ENCODE peak calls at places on chromosomes 16 and 17, in nine cellular contexts. E is testis, F is adrenal gland, X is breast epithelium, I is body of pancreas, Y is stomach, S is uterus, R is transverse colon, K is heart left ventricle. O is an unnamed sample.

GRCh38 chr17:50063516-50064252 is 7.8 kb downstream of the ITGA3 start:
- DNase-seq in K (no peak), F (no peak), S (no peak), Y (no peak), E (no peak), I (no peak), R (no peak), X (no peak), O (no peak)

GRCh38 chr16:55000595-55000994 is 69.9 kb downstream of the IRX5 start:
- DNase-seq in I (no peak), R (no peak), F (no peak), E (no peak), K (no peak), Y (no peak), S (no peak), X (no peak), O (no peak)

GRCh38 chr16:70736454-70737376 is 50.9 kb upstream of the MTSS2 start:
- DNase-seq in F (no peak), S (no peak), R (no peak), E (no peak), Y (no peak), X (no peak), I (no peak), K (peak), O (no peak)

GRCh38 chr16:77896357-77896972 is 108.1 kb downstream of the VAT1L start:
- DNase-seq in F (peak), Y (no peak), X (no peak), I (no peak), E (no peak), R (no peak), K (no peak), S (no peak), O (no peak)

GRCh38 chr16:4123617-4124300 is 7.5 kb upstream of the ADCY9 start:
- DNase-seq in I (no peak), F (no peak), S (no peak), R (no peak), E (no peak), X (no peak), Y (no peak), K (no peak), O (no peak)

GRCh38 chr17:37737971-37738370 is 6.9 kb downstream of the HNF1B start:
- DNase-seq in X (no peak), Y (no peak), F (no peak), S (no peak), E (no peak), K (no peak), I (no peak), R (no peak), O (no peak)

GRCh38 chr17:2068589-2069051 is 13.7 kb downstream of the HIC1 start:
- DNase-seq in Y (no peak), X (no peak), S (no peak), R (no peak), E (no peak), F (no peak), K (no peak), I (no peak), O (no peak)

GRCh38 chr17:48499743-48500434 is 30.9 kb downstream of the HOXB1 start:
- DNase-seq in X (no peak), I (no peak), E (no peak), F (no peak), S (no peak), Y (no peak), K (no peak), R (no peak), O (no peak)

GRCh38 chr17:76801706-76802105 is 63.8 kb downstream of the MFSD11 start:
- DNase-seq in E (no peak), I (no peak), F (no peak), R (no peak), X (no peak), Y (no peak), K (no peak), S (no peak), O (no peak)

GRCh38 chr17:50076591-50077235 is 18.4 kb upstream of the PDK2 start:
- DNase-seq in K (no peak), R (no peak), Y (no peak), F (no peak), I (no peak), S (no peak), X (no peak), E (no peak), O (no peak)

GRCh38 chr16:58381661-58382060 is 10.6 kb upstream of the GINS3 start:
- DNase-seq in S (no peak), I (no peak), K (no peak), F (no peak), R (no peak), Y (no peak), E (no peak), X (no peak), O (no peak)

GRCh38 chr16:85981826-85982562 is 83.0 kb downstream of the IRF8 start:
- DNase-seq in E (no peak), F (no peak), K (no peak), Y (no peak), S (no peak), X (no peak), R (no peak), I (no peak), O (no peak)

GRCh38 chr17:796609-797008 is 14.5 kb downstream of the MRM3 start:
- DNase-seq in S (no peak), X (no peak), Y (no peak), F (no peak), K (no peak), R (no peak), I (no peak), E (no peak), O (no peak)

GRCh38 chr16:66358231-66358630 is 8.3 kb upstream of the CDH5 start:
- DNase-seq in S (no peak), K (no peak), R (no peak), I (no peak), F (no peak), X (no peak), E (no peak), Y (no peak), O (no peak)

GRCh38 chr17:1232786-1233185 is 37.5 kb upstream of the BHLHA9 start:
- DNase-seq in X (no peak), R (no peak), Y (no peak), I (no peak), S (no peak), K (no peak), F (no peak), E (no peak), O (no peak)

GRCh38 chr16:50245417-50246298 is 20.7 kb upstream of the ADCY7 start:
- DNase-seq in S (no peak), R (peak), X (no peak), F (no peak), K (peak), E (peak), I (peak), Y (peak), O (peak)

GRCh38 chr17:35666967-35667552 is 64.4 kb upstream of the RASL10B start:
- DNase-seq in S (no peak), E (no peak), I (no peak), Y (no peak), K (no peak), R (no peak), F (no peak), X (no peak), O (no peak)

GRCh38 chr17:82933911-82934310 is 94.1 kb upstream of the ZNF750 start:
- DNase-seq in S (peak), E (no peak), K (no peak), X (no peak), R (peak), Y (peak), I (no peak), F (peak), O (peak)

GRCh38 chr17:82872591-82873520 is 33.0 kb upstream of the ZNF750 start:
- DNase-seq in K (no peak), F (no peak), R (no peak), E (no peak), I (no peak), S (no peak), X (no peak), Y (no peak), O (no peak)

GRCh38 chr16:68993885-68994284 is 111.6 kb upstream of the HAS3 start:
- DNase-seq in R (no peak), K (no peak), X (no peak), Y (no peak), E (no peak), F (no peak), I (no peak), S (no peak), O (no peak)

GRCh38 chr17:14827394-14827793 is 437.7 kb downstream of the PMP22 start:
- DNase-seq in X (no peak), K (no peak), F (no peak), S (no peak), Y (no peak), E (no peak), I (no peak), R (no peak), O (no peak)

GRCh38 chr17:30519707-30520106 is 42.5 kb downstream of the GOSR1 start:
- DNase-seq in S (no peak), X (no peak), F (no peak), K (no peak), R (no peak), Y (no peak), I (no peak), E (no peak), O (no peak)

GRCh38 chr17:63930951-63931575 is 1.1 kb downstream of the CD79B start:
- DNase-seq in F (peak), I (peak), Y (peak), R (peak), K (peak), S (peak), X (no peak), E (peak), O (peak)

GRCh38 chr17:56499799-56500388 is 93.6 kb upstream of the NOG start:
- DNase-seq in S (no peak), K (no peak), X (no peak), F (no peak), R (no peak), Y (no peak), E (peak), I (peak), O (no peak)

GRCh38 chr17:5530265-5530782 is 44.0 kb downstream of the MIS12 start:
- DNase-seq in S (no peak), X (no peak), F (no peak), I (no peak), K (no peak), Y (no peak), R (no peak), E (no peak), O (no peak)

GRCh38 chr17:14745541-14745940 is 444.7 kb downstream of the HS3ST3B1 start:
- DNase-seq in Y (no peak), I (no peak), E (no peak), K (no peak), F (no peak), X (no peak), R (no peak), S (no peak), O (no peak)

GRCh38 chr17:75402038-75402437 is 3.4 kb downstream of the GRB2 start:
- DNase-seq in X (no peak), F (no peak), S (no peak), Y (no peak), K (no peak), R (no peak), I (no peak), E (no peak), O (no peak)

GRCh38 chr17:58005728-58006562 is 1.1 kb downstream of the SRSF1 start:
- DNase-seq in S (no peak), E (no peak), K (no peak), R (no peak), Y (no peak), F (no peak), I (no peak), X (no peak), O (no peak)

GRCh38 chr17:5413682-5414081 is 5.8 kb downstream of the NUP88 start:
- DNase-seq in Y (no peak), K (no peak), E (no peak), I (no peak), F (no peak), X (no peak), R (no peak), S (no peak), O (no peak)

GRCh38 chr16:27378871-27379580 is 22.9 kb upstream of the IL21R start:
- DNase-seq in E (no peak), I (no peak), R (no peak), Y (no peak), X (no peak), K (no peak), S (no peak), F (no peak), O (peak)

GRCh38 chr16:67154578-67155304 is 3.9 kb upstream of the B3GNT9 start:
- DNase-seq in Y (no peak), I (no peak), S (no peak), X (no peak), K (no peak), E (no peak), F (no peak), R (no peak), O (no peak)

GRCh38 chr17:227581-228222 is 46.3 kb upstream of the DOC2B start:
- DNase-seq in S (no peak), F (peak), X (no peak), Y (no peak), R (no peak), K (peak), E (no peak), I (no peak), O (no peak)

GRCh38 chr17:28282596-28282995 is 36.4 kb upstream of the TMEM97 start:
- DNase-seq in K (no peak), R (no peak), S (no peak), E (no peak), X (no peak), F (peak), I (no peak), Y (no peak), O (peak)

GRCh38 chr17:3965123-3965800 is 1.0 kb upstream of the ATP2A3 start:
- DNase-seq in X (no peak), S (no peak), F (peak), E (peak), K (peak), I (peak), R (peak), Y (peak), O (peak)

GRCh38 chr16:73065617-73066313 is 17.8 kb upstream of the ZFHX3 start:
- DNase-seq in Y (no peak), R (peak), X (no peak), K (peak), E (no peak), S (no peak), I (no peak), F (no peak), O (peak)

GRCh38 chr16:10579965-10580918 is at the start of gene EMP2:
- DNase-seq in X (peak), Y (peak), F (peak), K (peak), R (peak), I (peak), S (peak), E (peak), O (no peak)

GRCh38 chr16:27642753-27643152 is 92.8 kb downstream of the KATNIP start:
- DNase-seq in I (no peak), Y (no peak), X (no peak), S (no peak), F (no peak), E (peak), R (no peak), K (no peak), O (no peak)

GRCh38 chr17:49486012-49486641 is 9.0 kb upstream of the NGFR start:
- DNase-seq in K (no peak), R (no peak), I (no peak), X (no peak), E (no peak), F (peak), Y (no peak), S (peak), O (no peak)

GRCh38 chr17:68291836-68292688 is 767 bp downstream of the ARSG start:
- DNase-seq in F (peak), Y (peak), E (peak), K (peak), I (peak), R (peak), X (peak), S (peak), O (peak)
- TF ChIP-seq POLR2A in F (peak), Y (peak), E (no peak), K (no peak), I (peak), R (peak), X (peak), S (no peak), O (no peak)

GRCh38 chr16:82033683-82034300 is 1.3 kb upstream of the HSD17B2 start:
- DNase-seq in I (no peak), Y (peak), S (no peak), F (no peak), E (no peak), K (no peak), R (peak), X (no peak), O (no peak)

GRCh38 chr16:82037251-82037650 is 2.2 kb downstream of the HSD17B2 start:
- DNase-seq in R (no peak), S (no peak), K (no peak), F (no peak), X (no peak), Y (no peak), E (no peak), I (no peak), O (no peak)

GRCh38 chr16:82037666-82038065 is 2.6 kb downstream of the HSD17B2 start:
- DNase-seq in X (no peak), I (no peak), S (no peak), R (no peak), E (no peak), K (no peak), Y (no peak), F (no peak), O (no peak)

GRCh38 chr16:82033006-82033405 is 2.0 kb upstream of the HSD17B2 start:
- DNase-seq in I (peak), F (no peak), X (no peak), E (no peak), R (peak), K (no peak), S (no peak), Y (peak), O (no peak)

DNA sequence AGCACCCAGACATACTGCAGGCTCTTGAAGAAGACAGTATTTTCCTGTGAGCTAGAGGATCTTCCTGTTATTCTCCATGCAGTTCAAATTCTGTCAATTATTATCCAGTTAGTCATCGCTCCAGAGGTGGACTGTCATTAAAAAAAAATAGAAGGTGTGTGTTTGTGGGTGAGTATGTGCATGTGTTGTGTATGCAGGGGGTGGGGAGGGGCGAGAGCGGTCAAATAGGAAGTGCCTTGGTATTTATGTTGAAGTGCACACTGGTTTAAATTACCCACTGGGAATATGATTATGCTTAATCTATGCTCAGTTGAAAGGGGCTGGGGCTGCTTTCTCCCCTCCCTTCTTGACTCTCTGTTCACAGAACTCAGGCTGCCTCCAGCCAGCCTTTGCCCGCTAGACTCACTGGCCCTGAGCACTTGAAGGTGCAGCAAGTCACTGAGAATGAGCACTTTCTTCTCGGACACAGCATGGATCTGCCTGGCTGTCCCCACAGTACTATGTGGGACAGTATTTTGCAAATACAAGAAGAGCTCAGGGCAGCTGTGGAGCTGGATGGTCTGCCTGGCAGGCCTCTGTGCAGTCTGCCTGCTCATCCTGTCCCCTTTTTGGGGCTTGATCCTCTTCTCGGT is at the start of gene HSD17B2:
- DNase-seq in R (peak), Y (peak), F (no peak), I (no peak), E (no peak), K (no peak), X (no peak), S (no peak), O (no peak)
- H3K4me3 ChIP-seq in R (peak), Y (peak), F (no peak), I (no peak), E (no peak), K (no peak), X (no peak), S (no peak), O (no peak)

GRCh38 chr17:81515530-81516041 is 3.0 kb upstream of the ACTG1 start:
- DNase-seq in I (no peak), E (no peak), F (no peak), X (no peak), K (peak), S (no peak), Y (no peak), R (no peak), O (no peak)

GRCh38 chr17:81517009-81517338 is 4.4 kb upstream of the ACTG1 start:
- DNase-seq in K (peak), I (no peak), S (peak), Y (no peak), E (no peak), F (no peak), R (no peak), X (no peak), O (no peak)

GRCh38 chr17:81514735-81515529 is 2.3 kb upstream of the ACTG1 start:
- DNase-seq in S (peak), Y (peak), K (peak), E (peak), R (peak), I (peak), X (peak), F (peak), O (peak)

GRCh38 chr17:81517339-81518112 is 4.9 kb upstream of the ACTG1 start:
- DNase-seq in E (no peak), X (no peak), S (peak), R (peak), K (peak), Y (no peak), F (no peak), I (no peak), O (no peak)

DNA sequence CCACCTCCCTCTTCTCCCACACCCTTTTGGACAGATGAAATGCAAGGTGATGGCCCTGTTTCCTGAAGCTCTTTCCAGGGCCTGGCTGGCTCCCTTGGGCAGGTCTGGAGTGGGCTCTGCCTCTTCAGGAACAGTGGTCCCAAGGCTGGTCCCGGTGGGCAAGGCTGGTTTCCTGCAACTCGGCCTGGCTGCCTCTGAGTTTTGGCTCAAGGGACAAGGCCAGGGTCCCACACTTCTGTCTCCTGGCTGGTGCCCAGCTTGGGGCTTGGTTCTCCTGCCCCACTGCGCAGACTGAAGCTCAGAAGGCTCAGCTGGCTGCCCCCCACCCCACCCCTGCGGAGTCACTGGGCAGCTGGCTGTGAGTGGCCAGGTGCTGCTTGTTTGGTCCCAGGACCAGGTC is 3.8 kb upstream of the ACTG1 start:
- DNase-seq in R (peak), F (no peak), I (no peak), S (peak), E (no peak), K (peak), Y (no peak), X (no peak), O (no peak)
- TF ChIP-seq CTCF in R (no peak), F (no peak), I (no peak), S (no peak), E (no peak), K (no peak), Y (no peak), X (no peak), O (no peak)

GRCh38 chr16:1772908-1773702 is at the start of gene MRPS34:
- DNase-seq in E (peak), I (peak), R (peak), Y (peak), X (peak), F (peak), K (peak), S (peak), O (peak)
- TF ChIP-seq POLR2A in E (no peak), I (peak), R (peak), Y (no peak), X (peak), F (peak), K (no peak), S (peak), O (no peak)

GRCh38 chr16:296806-297510 is 14.0 kb downstream of the PDIA2 start:
- DNase-seq in Y (no peak), S (no peak), F (no peak), R (no peak), K (no peak), X (no peak), E (no peak), I (no peak), O (no peak)
- H3K4me3 ChIP-seq in Y (no peak), S (no peak), F (no peak), R (no peak), K (no peak), X (no peak), E (no peak), I (no peak), O (no peak)

O was measured in lower leg skin.